ENCODE peak calls at places on chromosomes 4 and X, in five cellular contexts. I is breast epithelium, K is H1, G is suprapubic skin, A is sigmoid colon. J is an unnamed sample.

GRCh38 chr4:7911044-7911578 is 28.6 kb downstream of the AFAP1 start:
- DNase-seq in I (no peak), K (peak; percentile 54), G (no peak), A (peak; percentile 74), J (no peak)

GRCh38 chr4:26048378-26048882 is 134.4 kb downstream of the SMIM20 start:
- DNase-seq in I (no peak), K (no peak), G (no peak), A (peak; percentile 90), J (no peak)

GRCh38 chr4:176377705-176378302 is 58.0 kb downstream of the SPCS3 start:
- DNase-seq in I (no peak), K (no peak), G (no peak), A (no peak), J (no peak)

GRCh38 chr4:99946346-99947189 is at the start of gene DNAJB14:
- DNase-seq in I (peak; percentile 73), K (no peak), G (peak; percentile 83), A (peak; percentile 87), J (no peak)

GRCh38 chr4:173527103-173527876 is 2.7 kb downstream of the HAND2 start:
- DNase-seq in I (no peak), K (no peak), G (no peak), A (peak; percentile 76), J (no peak)

GRCh38 chr4:15479089-15479912 is 9.6 kb downstream of the CC2D2A start:
- DNase-seq in I (no peak), K (peak; percentile 73), G (no peak), A (peak; percentile 78), J (no peak)

GRCh38 chr4:8215001-8215427 is 15.9 kb downstream of the SH3TC1 start:
- DNase-seq in I (no peak), K (no peak), G (no peak), A (no peak), J (no peak)

GRCh38 chrX:18278448-18278847 is 57.8 kb upstream of the BEND2 start:
- DNase-seq in I (no peak), K (no peak), G (no peak), A (no peak), J (no peak)

GRCh38 chrX:48709522-48710117 is 13.1 kb downstream of the SUV39H1 start:
- DNase-seq in I (no peak), K (no peak), G (no peak), A (no peak), J (no peak)

GRCh38 chr4:26557164-26557563 is 26.7 kb upstream of the TBC1D19 start:
- DNase-seq in I (no peak), K (no peak), G (no peak), A (no peak), J (no peak)

GRCh38 chrX:2984342-2984741 is 22.0 kb upstream of the ARSH start:
- DNase-seq in I (no peak), K (no peak), G (no peak), A (no peak), J (no peak)

GRCh38 chrX:103056902-103057301 is 7.1 kb downstream of the BEX1 start:
- DNase-seq in I (no peak), K (no peak), G (no peak), A (no peak), J (no peak)

GRCh38 chrX:39859991-39860861 is 237.5 kb downstream of the BCOR start:
- DNase-seq in I (no peak), K (peak; percentile 15), G (no peak), A (peak; percentile 68), J (no peak)

GRCh38 chr4:171644430-171645057 is 168.7 kb upstream of the GALNTL6 start:
- DNase-seq in I (no peak), K (no peak), G (no peak), A (no peak), J (no peak)

GRCh38 chr4:101441446-101441845 is 94.1 kb upstream of the PPP3CA start:
- DNase-seq in I (no peak), K (no peak), G (no peak), A (no peak), J (no peak)
- H3K27ac ChIP-seq in I (no peak overlapping the region), K (no peak overlapping the region), G (no peak overlapping the region), A (no peak overlapping the region), J (no peak overlapping the region)

GRCh38 chr4:76690091-76690905 is 207.6 kb downstream of the SOWAHB start:
- DNase-seq in I (no peak), K (no peak), G (no peak), A (no peak), J (no peak)
- TF ChIP-seq POLR2AphosphoS5 in I (no peak), K (no peak), G (no peak), A (no peak), J (no peak)

GRCh38 chr4:163590609-163591264 is 96.2 kb downstream of the TMA16 start:
- DNase-seq in I (no peak), K (no peak), G (no peak), A (no peak), J (no peak)

GRCh38 chr4:163591614-163592020 is 97.1 kb downstream of the TMA16 start:
- DNase-seq in I (no peak), K (no peak), G (no peak), A (no peak), J (no peak)

GRCh38 chr4:163590103-163590502 is 95.6 kb downstream of the TMA16 start:
- DNase-seq in I (no peak), K (no peak), G (no peak), A (no peak), J (no peak)

GRCh38 chr4:163595590-163595989 is 101.1 kb downstream of the TMA16 start:
- DNase-seq in I (no peak), K (no peak), G (no peak), A (no peak), J (no peak)

GRCh38 chr4:163592207-163592606 is 97.7 kb downstream of the TMA16 start:
- DNase-seq in I (no peak), K (no peak), G (no peak), A (no peak), J (no peak)
- H3K27ac ChIP-seq in I (no peak overlapping the region), K (no peak overlapping the region), G (no peak overlapping the region), A (no peak overlapping the region), J (no peak overlapping the region)

DNA sequence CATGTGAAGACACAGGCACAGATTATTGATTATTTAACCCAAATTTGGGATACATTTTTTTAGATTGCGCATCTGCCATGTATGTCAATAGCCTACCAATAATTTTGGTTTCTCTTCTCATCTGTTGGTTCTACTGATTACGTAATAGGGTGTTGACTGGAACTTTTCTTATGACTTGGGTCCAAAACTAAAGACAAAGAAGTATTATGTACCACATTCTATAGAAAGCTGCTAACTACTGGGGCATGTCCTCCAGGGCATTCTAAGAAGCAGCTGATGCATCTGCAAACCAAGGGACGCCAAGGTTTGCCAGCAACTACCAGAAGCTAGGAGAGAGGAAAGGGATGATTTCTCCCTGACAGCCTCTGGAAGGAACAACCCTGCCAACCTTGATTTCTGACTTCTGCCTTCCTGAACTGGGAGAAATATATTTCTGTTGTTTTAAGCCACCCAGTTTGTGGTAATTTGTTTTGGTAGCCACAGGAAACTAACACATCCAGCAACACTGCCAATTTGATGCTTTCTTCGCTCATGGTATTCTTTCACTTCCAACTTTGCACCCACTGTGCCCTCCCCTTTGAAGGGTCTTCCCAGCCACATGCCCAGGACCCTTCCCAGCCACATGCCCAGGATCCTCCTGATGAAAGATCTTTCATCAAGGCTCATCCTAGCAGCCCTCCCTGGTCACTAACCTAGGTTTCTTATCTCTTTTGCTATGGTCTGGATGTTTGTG is 15.9 kb upstream of the TLR1 start:
- DNase-seq in I (no peak), K (no peak), G (no peak), A (no peak), J (no peak)
- TF ChIP-seq POLR2AphosphoS5 in I (no peak), K (no peak), G (no peak), A (no peak), J (no peak)

DNA sequence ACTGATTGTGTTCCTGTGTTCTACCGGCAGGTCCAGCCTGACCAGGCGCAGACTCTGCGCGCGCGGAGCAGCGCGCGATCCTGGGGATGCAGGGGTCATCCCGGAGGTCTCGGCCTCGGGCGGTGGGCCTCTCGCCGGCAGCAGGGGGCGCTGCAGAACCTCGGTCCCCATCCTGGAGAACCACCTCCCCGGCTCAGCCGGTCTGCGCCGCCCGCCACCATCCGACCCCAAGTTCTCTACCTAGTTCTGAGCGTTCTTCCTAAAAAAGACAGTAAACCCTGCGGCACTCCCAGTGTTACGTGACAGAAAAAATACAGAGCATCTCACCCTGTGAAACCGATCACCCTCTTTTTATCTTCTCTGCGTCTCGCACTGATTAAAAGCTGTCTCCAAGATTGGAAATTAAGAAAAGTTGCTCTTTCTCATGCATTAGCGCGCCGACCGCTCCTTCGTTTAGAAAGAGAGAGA is 1.6 kb downstream of the TRPC3 start:
- DNase-seq in I (peak; percentile 64), K (peak; percentile 70), G (peak; percentile 84), A (peak; percentile 77), J (no peak)
- H3K27ac ChIP-seq in I (no peak overlapping the region), K (no peak overlapping the region), G (no peak overlapping the region), A (no peak overlapping the region), J (peak overlapping the region; percentile 71)

GRCh38 chr4:5870220-5870619 is 22.7 kb downstream of the CRMP1 start:
- DNase-seq in I (no peak), K (no peak), G (no peak), A (no peak), J (no peak)

GRCh38 chr4:5874811-5875465 is 17.9 kb downstream of the CRMP1 start:
- DNase-seq in I (no peak), K (no peak), G (no peak), A (no peak), J (no peak)

GRCh38 chr4:5865896-5866599 is 26.8 kb downstream of the CRMP1 start:
- DNase-seq in I (no peak), K (no peak), G (no peak), A (no peak), J (no peak)

GRCh38 chr4:5866841-5867782 is 25.8 kb downstream of the CRMP1 start:
- DNase-seq in I (no peak), K (no peak), G (no peak), A (no peak), J (no peak)

DNA sequence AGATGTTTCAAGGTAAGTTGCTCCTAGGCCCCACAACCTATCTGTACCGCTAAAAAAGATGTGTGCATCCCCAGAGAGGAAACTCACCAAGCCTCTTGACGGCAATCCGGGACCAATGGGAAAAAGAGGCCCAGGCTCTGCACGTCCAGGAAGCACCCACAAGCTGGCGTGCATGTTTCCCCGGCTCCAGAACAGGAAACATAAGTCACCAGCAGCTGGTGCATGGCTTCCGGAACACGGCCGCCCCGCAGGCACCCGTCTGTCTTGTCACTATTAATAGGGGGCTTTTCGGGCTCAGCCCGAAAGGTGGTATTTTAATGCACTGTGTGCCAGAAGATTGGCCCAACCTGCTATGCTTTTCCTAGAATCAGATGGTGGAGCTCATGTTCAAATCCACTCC is 22.2 kb downstream of the CRMP1 start:
- DNase-seq in I (no peak), K (no peak), G (no peak), A (no peak), J (no peak)
- TF ChIP-seq POLR2AphosphoS5 in I (no peak), K (no peak), G (no peak), A (no peak), J (no peak)

DNA sequence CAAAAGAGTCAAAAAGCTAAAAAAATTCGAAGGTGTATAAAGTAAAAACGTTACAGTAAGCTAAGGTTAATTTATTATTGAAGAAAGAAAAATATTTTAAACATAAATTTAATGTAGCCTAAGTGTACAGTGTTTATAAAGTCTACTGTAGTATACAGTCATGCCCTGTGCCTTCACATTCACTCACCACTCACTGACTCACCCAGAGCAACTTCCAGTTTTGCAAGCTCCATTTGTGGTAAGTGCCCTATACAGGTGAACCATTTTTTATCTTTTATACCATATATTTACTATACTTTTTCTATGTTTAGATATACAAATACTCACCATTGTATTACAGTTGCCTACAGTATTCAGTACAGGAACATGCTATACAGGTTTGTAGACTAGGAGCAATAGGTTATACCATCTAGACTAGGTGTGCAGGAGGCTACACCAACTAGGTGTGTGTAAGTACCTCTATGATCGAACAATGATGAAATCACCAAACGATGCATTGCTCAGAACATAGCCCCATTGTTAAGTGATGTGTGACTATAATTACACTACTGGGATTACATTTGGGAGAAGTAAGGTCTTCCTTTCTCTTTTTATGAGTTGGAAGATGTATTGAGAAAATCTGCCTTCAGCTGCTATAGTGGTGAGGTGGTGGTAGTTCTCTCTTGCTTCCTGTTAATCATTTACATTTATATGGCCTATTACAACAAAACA is 27.2 kb downstream of the TMSB4X start:
- DNase-seq in I (no peak), K (no peak), G (no peak), A (no peak), J (no peak)
- H3K27ac ChIP-seq in I (no peak overlapping the region), K (no peak overlapping the region), G (no peak overlapping the region), A (no peak overlapping the region), J (no peak overlapping the region)